ENCODE peak calls at places on chromosome 9, in eight cellular contexts. I is neural progenitor cell; C is CD8-positive, alpha-beta memory T cell; L is brain microvascular endothelial cell; D is mucosa of descending colon; J is suprapubic skin; V is BE2C; K is SK-N-SH. M is an unnamed sample.

GRCh38 chr9:98873535-98874432 is 66.3 kb downstream of the GALNT12 start:
- DNase-seq in D (no peak), V (no peak), L (no peak), K (no peak), J (no peak), I (no peak), C (no peak), M (no peak)

GRCh38 chr9:114449236-114449635 is 56.0 kb downstream of the WHRN start:
- DNase-seq in V (no peak), J (no peak), K (no peak), D (no peak), L (no peak), I (no peak), C (no peak), M (no peak)

GRCh38 chr9:84314306-84314705 is 26.3 kb downstream of the SLC28A3 start:
- DNase-seq in L (no peak), V (no peak), D (no peak), J (no peak), C (no peak), I (no peak), K (no peak), M (no peak)

GRCh38 chr9:109640232-109641078 is 139.5 kb upstream of the PALM2AKAP2 start:
- DNase-seq in J (no peak), C (no peak), V (peak), L (peak), D (peak), K (peak), I (peak), M (peak)

GRCh38 chr9:136533775-136534157 is 12.1 kb downstream of the NOTCH1 start:
- DNase-seq in I (no peak), C (peak), K (no peak), J (no peak), L (no peak), V (no peak), D (peak), M (peak)

GRCh38 chr9:109068764-109069163 is 51.0 kb downstream of the TMEM245 start:
- DNase-seq in J (no peak), I (no peak), C (no peak), D (no peak), K (no peak), L (no peak), V (no peak), M (no peak)

GRCh38 chr9:131994364-131995110 is 85.1 kb downstream of the MED27 start:
- DNase-seq in I (no peak), J (no peak), C (no peak), K (peak), L (no peak), D (no peak), V (peak), M (no peak)

GRCh38 chr9:3330792-3331420 is 194.9 kb downstream of the RFX3 start:
- DNase-seq in J (no peak), D (no peak), C (no peak), K (no peak), V (no peak), I (no peak), L (peak), M (no peak)

GRCh38 chr9:30982301-30982700 is 1402.1 kb upstream of the ACO1 start:
- DNase-seq in J (no peak), C (no peak), L (no peak), K (no peak), I (no peak), V (no peak), D (no peak), M (no peak)

GRCh38 chr9:38057416-38058195 is 11.4 kb downstream of the SHB start:
- DNase-seq in D (no peak), J (no peak), I (peak), L (no peak), V (peak), C (no peak), K (no peak), M (no peak)

GRCh38 chr9:38068616-38068865 is 486 bp downstream of the SHB start:
- DNase-seq in J (no peak), C (no peak), D (peak), I (no peak), L (no peak), V (peak), K (peak), M (peak)

GRCh38 chr9:132451276-132451675 is 41.3 kb downstream of the CFAP77 start:
- DNase-seq in K (no peak), J (no peak), D (no peak), V (no peak), I (no peak), L (no peak), C (peak), M (no peak)

GRCh38 chr9:34377402-34377741 is 674 bp upstream of the MYORG start:
- DNase-seq in K (peak), I (peak), J (peak), C (no peak), V (no peak), D (peak), L (no peak), M (peak)

GRCh38 chr9:135296783-135297715 is 182.5 kb upstream of the PPP1R26 start:
- DNase-seq in J (peak), V (peak), C (no peak), I (no peak), K (peak), D (no peak), L (no peak), M (no peak)

GRCh38 chr9:101628173-101628572 is 33.4 kb upstream of the PPP3R2 start:
- DNase-seq in L (peak), C (no peak), I (no peak), V (no peak), K (no peak), D (no peak), J (no peak), M (no peak)

GRCh38 chr9:131404987-131405386 is 11.1 kb downstream of the PRRC2B start:
- DNase-seq in V (no peak), K (no peak), I (no peak), L (no peak), J (no peak), C (no peak), D (no peak), M (no peak)

GRCh38 chr9:28808042-28808441 is 1234.8 kb upstream of the C9orf72 start:
- DNase-seq in D (no peak), K (peak), J (no peak), L (no peak), V (peak), I (no peak), C (no peak), M (no peak)

GRCh38 chr9:92327283-92327850 is 1.6 kb downstream of the CENPP start:
- DNase-seq in K (no peak), C (no peak), D (no peak), J (no peak), I (no peak), L (no peak), V (no peak), M (no peak)

GRCh38 chr9:138053321-138053868 is 175.8 kb downstream of the CACNA1B start:
- DNase-seq in V (peak), J (peak), C (no peak), K (peak), L (no peak), D (no peak), I (no peak), M (no peak)

DNA sequence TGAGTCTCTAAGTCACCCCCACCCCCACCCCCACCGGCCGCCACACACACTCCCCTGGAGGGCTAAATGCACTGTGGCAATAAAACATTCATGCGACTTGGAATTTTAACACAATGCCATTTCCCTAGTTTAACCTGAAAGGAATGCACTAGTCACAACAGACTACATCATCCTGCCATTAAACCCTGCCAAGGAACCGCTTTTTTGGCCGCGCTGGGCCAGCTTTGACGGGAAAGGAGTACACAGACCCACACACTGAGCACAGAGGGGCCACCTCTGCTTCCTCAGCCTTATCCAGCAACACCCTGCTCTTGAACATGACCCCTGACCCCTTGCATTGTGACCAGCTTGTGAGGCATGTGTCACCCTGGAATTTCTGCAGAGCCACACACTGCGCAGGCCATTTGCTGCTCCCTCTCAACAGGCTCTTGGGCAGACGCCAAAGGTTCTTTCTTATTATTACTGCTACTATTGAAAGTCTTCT is 165.3 kb downstream of the BNC2 start:
- DNase-seq in L (peak), K (peak), D (peak), J (peak), V (peak), I (peak), C (no peak), M (peak)
- H3K4me3 ChIP-seq in L (peak), K (peak), D (no peak), J (peak), V (no peak), I (peak), C (no peak), M (peak)

DNA sequence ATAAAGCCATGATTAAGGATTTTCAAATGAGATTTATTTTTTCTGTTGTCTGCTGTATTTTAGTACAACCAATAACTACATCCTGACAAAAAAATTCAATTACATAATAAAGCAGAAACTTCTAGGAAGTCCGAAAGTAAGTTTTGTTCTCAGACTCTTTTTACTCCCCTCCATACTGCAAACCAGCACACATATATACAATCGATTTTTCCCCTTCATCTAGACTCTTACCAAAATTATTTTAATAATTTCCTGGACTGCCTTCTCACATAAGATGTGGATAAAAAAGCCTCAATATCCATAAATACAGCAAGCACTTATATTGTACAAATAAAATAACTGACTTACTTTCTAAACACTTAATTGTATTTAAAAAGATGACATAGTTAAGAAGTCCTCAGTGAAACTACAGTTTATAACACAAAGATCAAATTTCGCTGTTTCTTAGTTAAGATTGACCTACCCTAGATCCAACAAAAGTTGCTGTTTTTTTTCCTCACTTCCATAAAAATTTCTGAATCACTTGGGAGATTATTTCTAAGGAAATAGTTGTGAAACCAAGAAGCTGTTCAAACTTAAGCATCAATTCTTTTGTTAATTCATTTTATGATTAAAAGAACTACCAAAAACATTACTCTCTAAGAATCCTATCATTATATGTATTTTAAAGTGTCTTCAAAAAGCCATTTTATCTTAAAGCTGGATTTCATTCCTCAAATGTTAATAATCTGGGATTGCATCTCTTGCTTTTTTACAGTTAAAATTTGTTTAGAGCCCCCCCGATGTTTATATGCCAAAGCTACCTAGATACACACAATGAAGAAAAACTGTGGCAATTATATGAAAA is 74.7 kb upstream of the IFNE start:
- DNase-seq in J (no peak), I (no peak), L (no peak), K (no peak), C (no peak), D (no peak), V (no peak), M (no peak)
- H3K4me3 ChIP-seq in J (no peak), I (no peak), L (peak), K (no peak), C (no peak), D (no peak), V (no peak), M (no peak)

GRCh38 chr9:105441761-105442160 is 6.1 kb upstream of the FSD1L start:
- DNase-seq in L (no peak), C (no peak), V (peak), J (no peak), D (no peak), I (no peak), K (no peak), M (no peak)
- H3K4me3 ChIP-seq in L (no peak), C (no peak), V (no peak), J (no peak), D (no peak), I (no peak), K (no peak), M (no peak)

GRCh38 chr9:133955821-133956411 is 36.2 kb downstream of the VAV2 start:
- DNase-seq in I (peak), J (no peak), C (no peak), K (peak), D (peak), L (no peak), V (peak), M (peak)

GRCh38 chr9:133953976-133954709 is 38.0 kb downstream of the VAV2 start:
- DNase-seq in L (no peak), V (no peak), J (no peak), D (peak), I (no peak), C (no peak), K (no peak), M (no peak)

GRCh38 chr9:133956520-133957076 is 35.5 kb downstream of the VAV2 start:
- DNase-seq in V (peak), I (peak), J (no peak), C (no peak), L (no peak), K (peak), D (peak), M (no peak)

GRCh38 chr9:133953621-133953975 is 38.5 kb downstream of the VAV2 start:
- DNase-seq in K (no peak), J (no peak), D (peak), V (no peak), C (no peak), I (no peak), L (no peak), M (no peak)

GRCh38 chr9:133954862-133955529 is 37.1 kb downstream of the VAV2 start:
- DNase-seq in L (no peak), V (no peak), C (no peak), D (peak), K (no peak), J (no peak), I (no peak), M (no peak)
- H3K4me3 ChIP-seq in L (no peak), V (no peak), C (peak), D (no peak), K (no peak), J (no peak), I (no peak), M (no peak)

GRCh38 chr9:133977421-133978201 is 14.5 kb downstream of the VAV2 start:
- DNase-seq in I (no peak), D (peak), C (no peak), L (no peak), K (no peak), J (no peak), V (no peak), M (no peak)

GRCh38 chr9:133976888-133977287 is 15.2 kb downstream of the VAV2 start:
- DNase-seq in D (peak), C (no peak), L (no peak), V (no peak), K (peak), J (no peak), I (no peak), M (no peak)

GRCh38 chr9:133979124-133979920 is 12.8 kb downstream of the VAV2 start:
- DNase-seq in C (no peak), D (peak), V (no peak), I (peak), J (no peak), L (no peak), K (peak), M (no peak)

GRCh38 chr9:133979921-133980863 is 11.9 kb downstream of the VAV2 start:
- DNase-seq in V (peak), J (no peak), C (no peak), K (peak), L (no peak), I (no peak), D (peak), M (no peak)

DNA sequence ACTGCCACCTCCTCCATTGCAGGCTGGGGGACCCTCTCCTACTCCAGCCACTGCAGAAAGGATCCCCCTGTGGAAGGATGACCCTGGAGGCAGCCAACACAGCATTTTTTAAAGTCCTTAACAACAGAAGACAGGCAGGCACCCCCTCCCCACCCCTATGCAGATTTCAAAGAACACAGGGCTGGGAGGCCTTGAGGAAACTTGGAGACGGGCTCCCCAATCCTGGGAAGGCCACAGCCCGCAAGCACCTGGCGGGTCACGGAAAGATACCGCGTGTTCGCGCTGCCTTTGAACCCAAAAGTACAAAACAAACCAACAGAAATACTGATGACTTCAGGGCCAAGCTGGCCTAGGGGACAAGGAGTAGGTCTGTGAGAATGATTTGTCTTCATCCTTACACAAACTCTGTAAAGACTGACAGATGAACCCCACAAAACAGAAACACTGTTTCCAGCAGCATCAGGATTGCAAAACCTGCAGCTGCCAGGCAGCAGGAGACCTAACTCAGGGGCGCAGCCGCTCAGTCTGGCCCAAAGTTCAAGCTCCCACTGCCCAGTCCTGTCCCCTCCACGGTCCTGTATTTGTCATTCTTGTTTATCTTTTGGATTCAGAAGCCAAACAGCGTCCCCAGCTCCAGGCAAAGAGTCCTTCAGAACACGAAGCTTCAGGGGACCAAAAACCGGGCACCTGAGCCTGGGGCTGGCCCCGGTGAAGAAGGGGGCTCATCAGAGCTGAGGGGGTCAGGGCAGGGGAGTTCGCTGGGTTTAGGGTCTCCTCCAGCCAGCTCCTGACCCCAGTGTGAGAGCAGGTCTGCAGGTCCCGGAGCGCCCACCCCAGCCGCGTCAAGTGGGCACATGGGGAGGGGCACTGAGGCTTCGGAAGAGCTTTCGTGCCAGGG is 13.6 kb downstream of the VAV2 start:
- DNase-seq in K (peak), V (no peak), C (no peak), L (no peak), J (no peak), I (no peak), D (no peak), M (no peak)
- H3K4me3 ChIP-seq in K (no peak), V (no peak), C (no peak), L (no peak), J (peak), I (no peak), D (no peak), M (peak)

DNA sequence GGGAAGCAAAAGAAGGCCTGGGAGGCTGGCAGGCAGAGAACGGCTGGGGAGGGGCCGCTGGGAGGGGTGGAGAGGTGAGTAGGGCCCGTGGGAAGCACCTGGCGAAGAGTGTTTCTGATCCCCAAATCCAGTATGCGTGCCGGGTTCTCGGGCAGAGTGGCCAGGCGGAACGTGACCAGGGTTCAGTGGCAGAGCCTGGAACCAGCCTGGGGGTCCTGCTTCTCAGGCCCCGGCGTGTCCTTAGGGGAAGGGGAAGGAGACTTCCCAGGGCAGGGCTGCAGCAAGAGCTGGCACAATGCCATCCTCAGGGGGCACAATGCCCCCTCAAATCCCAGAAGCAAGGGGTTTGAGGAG is 25.5 kb upstream of the IER5L start:
- DNase-seq in I (no peak), J (no peak), L (no peak), D (no peak), V (no peak), K (no peak), C (no peak), M (no peak)
- H3K4me3 ChIP-seq in I (peak), J (peak), L (peak), D (no peak), V (no peak), K (no peak), C (peak), M (no peak)

GRCh38 chr9:33162721-33163311 is 4.3 kb downstream of the B4GALT1 start:
- DNase-seq in D (no peak), J (peak), K (no peak), C (no peak), V (no peak), L (no peak), I (no peak), M (peak)
- H3K4me3 ChIP-seq in D (no peak), J (peak), K (no peak), C (no peak), V (no peak), L (no peak), I (no peak), M (no peak)

GRCh38 chr9:14769235-14769580 is 46.7 kb upstream of the CER1 start:
- DNase-seq in K (no peak), D (no peak), J (no peak), I (peak), L (peak), C (no peak), V (peak), M (no peak)

GRCh38 chr9:14766299-14766698 is 43.8 kb upstream of the CER1 start:
- DNase-seq in J (no peak), C (no peak), D (no peak), K (no peak), V (no peak), I (no peak), L (no peak), M (no peak)

GRCh38 chr9:14770592-14770991 is 48.1 kb upstream of the CER1 start:
- DNase-seq in D (no peak), C (no peak), V (no peak), L (no peak), I (no peak), K (no peak), J (no peak), M (no peak)

DNA sequence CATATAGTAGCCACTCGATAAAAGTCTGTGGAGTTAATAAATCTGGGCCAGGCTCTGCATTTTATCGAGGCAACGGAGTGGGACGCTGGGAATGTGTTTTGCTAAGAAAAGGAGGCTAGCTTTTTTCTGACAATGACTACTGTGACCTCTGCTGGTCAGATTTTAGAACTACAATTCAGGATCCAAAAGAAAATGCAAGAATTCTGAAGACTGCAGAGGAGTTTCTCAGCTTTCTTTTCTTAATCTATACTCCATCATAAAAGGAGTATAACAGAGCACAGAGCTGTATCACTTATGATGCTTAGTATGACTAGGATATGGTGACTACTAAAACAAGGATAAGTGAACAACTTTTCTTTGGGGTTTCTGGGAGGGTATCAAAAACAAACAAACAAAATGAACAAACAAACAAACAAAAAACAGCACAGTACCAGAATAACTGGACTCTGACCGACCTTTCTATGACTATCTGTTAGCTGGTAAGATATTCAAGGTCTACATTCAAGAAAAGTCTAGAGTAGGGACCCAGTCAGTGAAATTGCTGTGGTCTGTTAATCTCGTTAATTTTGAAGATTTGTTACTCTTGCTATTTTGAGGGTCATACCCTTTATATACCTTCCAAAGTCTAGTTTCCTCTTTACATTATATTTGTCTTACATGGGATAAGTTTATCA is 46.2 kb upstream of the CER1 start:
- DNase-seq in D (no peak), K (peak), I (peak), J (no peak), V (peak), L (peak), C (peak), M (no peak)
- H3K4me3 ChIP-seq in D (no peak), K (no peak), I (no peak), J (no peak), V (no peak), L (no peak), C (no peak), M (no peak)

M was measured in transverse colon.